ENCODE peak calls at places on chromosomes 1 and 21, in ten cellular contexts. One of them, this sample, is unnamed.

GRCh38 chr1:183808296-183809027 is 3.5 kb downstream of the RGL1 start:
- DNase-seq in neural crest cell: no peak
- DNase-seq in type B pancreatic cell: no peak
- DNase-seq in lower leg skin: no peak
- DNase-seq in astrocyte of the spinal cord: no peak
- DNase-seq in GM20000: no peak
- DNase-seq in foreskin fibroblast: no peak
- DNase-seq in BE2C: no peak
- DNase-seq in fibroblast of the aortic adventitia: peak; percentile 24
- DNase-seq in cardiac muscle cell: no peak
- DNase-seq in this sample: no peak

GRCh38 chr21:18443686-18444085 is 40.1 kb upstream of the TMPRSS15 start:
- DNase-seq in foreskin fibroblast: no peak
- DNase-seq in type B pancreatic cell: no peak
- DNase-seq in fibroblast of the aortic adventitia: no peak
- DNase-seq in BE2C: no peak
- DNase-seq in astrocyte of the spinal cord: no peak
- DNase-seq in neural crest cell: no peak
- DNase-seq in GM20000: no peak
- DNase-seq in cardiac muscle cell: no peak
- DNase-seq in lower leg skin: no peak
- DNase-seq in this sample: no peak

GRCh38 chr21:39125752-39126485 is 57.3 kb downstream of the PSMG1 start:
- DNase-seq in GM20000: peak; percentile 40
- DNase-seq in BE2C: peak; percentile 56
- DNase-seq in foreskin fibroblast: peak; percentile 38
- DNase-seq in cardiac muscle cell: peak; percentile 83
- DNase-seq in type B pancreatic cell: no peak
- DNase-seq in astrocyte of the spinal cord: peak; percentile 72
- DNase-seq in lower leg skin: no peak
- DNase-seq in fibroblast of the aortic adventitia: peak; percentile 82
- DNase-seq in neural crest cell: peak; percentile 21
- DNase-seq in this sample: no peak

GRCh38 chr1:234899041-234899787 is 229.4 kb downstream of the TOMM20 start:
- DNase-seq in neural crest cell: no peak
- DNase-seq in cardiac muscle cell: peak; percentile 62
- DNase-seq in lower leg skin: no peak
- DNase-seq in fibroblast of the aortic adventitia: peak; percentile 41
- DNase-seq in type B pancreatic cell: no peak
- DNase-seq in GM20000: no peak
- DNase-seq in astrocyte of the spinal cord: peak; percentile 32
- DNase-seq in foreskin fibroblast: peak; percentile 65
- DNase-seq in BE2C: no peak
- DNase-seq in this sample: no peak

GRCh38 chr1:26692211-26692792 is 3.5 kb upstream of the ARID1A start:
- DNase-seq in foreskin fibroblast: peak; percentile 89
- DNase-seq in cardiac muscle cell: peak; percentile 96
- DNase-seq in BE2C: peak; percentile 74
- DNase-seq in fibroblast of the aortic adventitia: peak; percentile 97
- DNase-seq in astrocyte of the spinal cord: peak; percentile 97
- DNase-seq in neural crest cell: peak; percentile 68
- DNase-seq in GM20000: peak; percentile 76
- DNase-seq in type B pancreatic cell: peak; percentile 84
- DNase-seq in lower leg skin: peak; percentile 97
- DNase-seq in this sample: peak; percentile 74

GRCh38 chr1:85224734-85225623 is 24.2 kb upstream of the SYDE2 start:
- DNase-seq in astrocyte of the spinal cord: no peak
- DNase-seq in type B pancreatic cell: no peak
- DNase-seq in foreskin fibroblast: no peak
- DNase-seq in neural crest cell: no peak
- DNase-seq in fibroblast of the aortic adventitia: no peak
- DNase-seq in cardiac muscle cell: no peak
- DNase-seq in lower leg skin: no peak
- DNase-seq in GM20000: no peak
- DNase-seq in BE2C: no peak
- DNase-seq in this sample: peak; percentile 32

GRCh38 chr1:245600658-245601057 is 445.9 kb downstream of the KIF26B start:
- DNase-seq in BE2C: no peak
- DNase-seq in astrocyte of the spinal cord: no peak
- DNase-seq in lower leg skin: peak; percentile 23
- DNase-seq in fibroblast of the aortic adventitia: no peak
- DNase-seq in cardiac muscle cell: no peak
- DNase-seq in neural crest cell: no peak
- DNase-seq in type B pancreatic cell: no peak
- DNase-seq in GM20000: no peak
- DNase-seq in foreskin fibroblast: no peak
- DNase-seq in this sample: no peak

GRCh38 chr1:151479462-151479861 is 20.2 kb upstream of the POGZ start:
- DNase-seq in astrocyte of the spinal cord: no peak
- DNase-seq in BE2C: no peak
- DNase-seq in lower leg skin: peak; percentile 13
- DNase-seq in fibroblast of the aortic adventitia: no peak
- DNase-seq in foreskin fibroblast: no peak
- DNase-seq in type B pancreatic cell: no peak
- DNase-seq in cardiac muscle cell: no peak
- DNase-seq in GM20000: no peak
- DNase-seq in neural crest cell: no peak
- DNase-seq in this sample: no peak

GRCh38 chr21:37220433-37220980 is 46.6 kb downstream of the VPS26C start:
- DNase-seq in neural crest cell: no peak
- DNase-seq in type B pancreatic cell: no peak
- DNase-seq in BE2C: no peak
- DNase-seq in foreskin fibroblast: peak; percentile 24
- DNase-seq in fibroblast of the aortic adventitia: peak; percentile 61
- DNase-seq in lower leg skin: peak; percentile 82
- DNase-seq in cardiac muscle cell: peak; percentile 57
- DNase-seq in GM20000: peak; percentile 46
- DNase-seq in astrocyte of the spinal cord: peak; percentile 55
- DNase-seq in this sample: no peak

GRCh38 chr1:213284626-213285025 is 233.6 kb downstream of the RPS6KC1 start:
- DNase-seq in astrocyte of the spinal cord: peak; percentile 73
- DNase-seq in foreskin fibroblast: peak; percentile 10
- DNase-seq in type B pancreatic cell: no peak
- DNase-seq in cardiac muscle cell: peak; percentile 10
- DNase-seq in lower leg skin: no peak
- DNase-seq in neural crest cell: no peak
- DNase-seq in GM20000: no peak
- DNase-seq in BE2C: no peak
- DNase-seq in fibroblast of the aortic adventitia: peak; percentile 40
- DNase-seq in this sample: no peak

GRCh38 chr1:230868736-230869385 is 540 bp upstream of the C1orf198 start:
- DNase-seq in foreskin fibroblast: no peak
- DNase-seq in BE2C: no peak
- DNase-seq in fibroblast of the aortic adventitia: peak; percentile 46
- DNase-seq in cardiac muscle cell: peak; percentile 50
- DNase-seq in neural crest cell: peak; percentile 59
- DNase-seq in type B pancreatic cell: no peak
- DNase-seq in GM20000: peak; percentile 62
- DNase-seq in lower leg skin: no peak
- DNase-seq in astrocyte of the spinal cord: peak; percentile 45
- DNase-seq in this sample: peak; percentile 52

GRCh38 chr1:59733443-59734141 is 81.2 kb upstream of the HOOK1 start:
- DNase-seq in fibroblast of the aortic adventitia: peak; percentile 74
- DNase-seq in astrocyte of the spinal cord: no peak
- DNase-seq in lower leg skin: peak; percentile 70
- DNase-seq in cardiac muscle cell: peak; percentile 32
- DNase-seq in neural crest cell: no peak
- DNase-seq in foreskin fibroblast: no peak
- DNase-seq in type B pancreatic cell: no peak
- DNase-seq in BE2C: no peak
- DNase-seq in GM20000: no peak
- DNase-seq in this sample: no peak

GRCh38 chr1:6347641-6348487 is 45.7 kb downstream of the ACOT7 start:
- DNase-seq in foreskin fibroblast: no peak
- DNase-seq in neural crest cell: peak; percentile 42
- DNase-seq in BE2C: peak; percentile 62
- DNase-seq in astrocyte of the spinal cord: peak; percentile 29
- DNase-seq in type B pancreatic cell: no peak
- DNase-seq in cardiac muscle cell: peak; percentile 48
- DNase-seq in lower leg skin: no peak
- DNase-seq in fibroblast of the aortic adventitia: peak; percentile 36
- DNase-seq in GM20000: peak; percentile 74
- DNase-seq in this sample: peak; percentile 65

GRCh38 chr1:37739222-37739621 is 25.7 kb downstream of the EPHA10 start:
- DNase-seq in foreskin fibroblast: no peak
- DNase-seq in neural crest cell: no peak
- DNase-seq in type B pancreatic cell: no peak
- DNase-seq in BE2C: no peak
- DNase-seq in lower leg skin: peak; percentile 3
- DNase-seq in astrocyte of the spinal cord: no peak
- DNase-seq in cardiac muscle cell: no peak
- DNase-seq in GM20000: no peak
- DNase-seq in fibroblast of the aortic adventitia: no peak
- DNase-seq in this sample: no peak

GRCh38 chr1:228875741-228876140 is 140.5 kb downstream of the RHOU start:
- DNase-seq in astrocyte of the spinal cord: no peak
- DNase-seq in neural crest cell: no peak
- DNase-seq in BE2C: no peak
- DNase-seq in lower leg skin: peak; percentile 71
- DNase-seq in fibroblast of the aortic adventitia: no peak
- DNase-seq in cardiac muscle cell: peak; percentile 46
- DNase-seq in GM20000: no peak
- DNase-seq in foreskin fibroblast: no peak
- DNase-seq in type B pancreatic cell: no peak
- DNase-seq in this sample: no peak

GRCh38 chr1:60924165-60924564 is 158.2 kb upstream of the NFIA start:
- DNase-seq in fibroblast of the aortic adventitia: no peak
- DNase-seq in BE2C: no peak
- DNase-seq in neural crest cell: no peak
- DNase-seq in cardiac muscle cell: no peak
- DNase-seq in GM20000: no peak
- DNase-seq in foreskin fibroblast: no peak
- DNase-seq in lower leg skin: no peak
- DNase-seq in astrocyte of the spinal cord: no peak
- DNase-seq in type B pancreatic cell: no peak
- DNase-seq in this sample: no peak

GRCh38 chr21:17454315-17455027 is 58.4 kb upstream of the CXADR start:
- DNase-seq in foreskin fibroblast: peak; percentile 83
- DNase-seq in astrocyte of the spinal cord: peak; percentile 87
- DNase-seq in type B pancreatic cell: peak; percentile 85
- DNase-seq in BE2C: peak; percentile 87
- DNase-seq in neural crest cell: peak; percentile 71
- DNase-seq in lower leg skin: peak; percentile 91
- DNase-seq in cardiac muscle cell: peak; percentile 77
- DNase-seq in GM20000: peak; percentile 20
- DNase-seq in fibroblast of the aortic adventitia: peak; percentile 93
- DNase-seq in this sample: peak; percentile 48

GRCh38 chr1:100622966-100623762 is 85.2 kb downstream of the GPR88 start:
- DNase-seq in type B pancreatic cell: no peak
- DNase-seq in GM20000: no peak
- DNase-seq in neural crest cell: no peak
- DNase-seq in BE2C: no peak
- DNase-seq in lower leg skin: no peak
- DNase-seq in cardiac muscle cell: peak; percentile 60
- DNase-seq in foreskin fibroblast: peak; percentile 24
- DNase-seq in fibroblast of the aortic adventitia: peak; percentile 64
- DNase-seq in astrocyte of the spinal cord: peak; percentile 88
- DNase-seq in this sample: no peak

DNA sequence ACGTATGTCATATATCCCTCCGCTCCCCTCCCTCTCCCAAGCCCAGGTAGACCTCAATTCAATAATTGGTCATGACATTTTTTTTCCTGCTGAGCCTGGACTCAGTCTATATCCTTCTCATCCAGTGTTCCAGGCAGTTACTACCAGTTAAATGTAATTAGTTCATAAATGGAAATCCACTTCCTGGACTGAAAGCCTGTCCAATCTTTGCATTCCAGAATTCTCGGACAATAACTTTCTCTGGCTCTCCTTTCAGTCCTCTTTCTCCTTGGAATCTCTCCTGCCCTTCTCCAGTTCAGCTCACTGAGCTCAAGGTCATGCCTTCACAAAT is 34.7 kb downstream of the VWA5B1 start:
- DNase-seq in GM20000: no peak
- DNase-seq in cardiac muscle cell: no peak
- DNase-seq in neural crest cell: no peak
- DNase-seq in foreskin fibroblast: no peak
- DNase-seq in fibroblast of the aortic adventitia: peak; percentile 6
- DNase-seq in astrocyte of the spinal cord: no peak
- DNase-seq in lower leg skin: no peak
- DNase-seq in BE2C: no peak
- DNase-seq in type B pancreatic cell: no peak
- DNase-seq in this sample: no peak
- TF ChIP-seq CTCF in GM20000: no peak
- TF ChIP-seq CTCF in cardiac muscle cell: no peak
- TF ChIP-seq CTCF in neural crest cell: no peak
- TF ChIP-seq CTCF in foreskin fibroblast: no peak
- TF ChIP-seq CTCF in fibroblast of the aortic adventitia: no peak
- TF ChIP-seq CTCF in astrocyte of the spinal cord: no peak
- TF ChIP-seq CTCF in lower leg skin: no peak
- TF ChIP-seq CTCF in BE2C: no peak
- TF ChIP-seq CTCF in type B pancreatic cell: no peak
- TF ChIP-seq CTCF in this sample: no peak

GRCh38 chr1:3775498-3776230 is 3.1 kb downstream of the SMIM1 start:
- DNase-seq in GM20000: peak; percentile 83
- DNase-seq in foreskin fibroblast: peak; percentile 44
- DNase-seq in lower leg skin: peak; percentile 87
- DNase-seq in type B pancreatic cell: no peak
- DNase-seq in cardiac muscle cell: peak; percentile 84
- DNase-seq in neural crest cell: peak; percentile 33
- DNase-seq in astrocyte of the spinal cord: peak; percentile 47
- DNase-seq in BE2C: peak; percentile 64
- DNase-seq in fibroblast of the aortic adventitia: peak; percentile 33
- DNase-seq in this sample: no peak
- TF ChIP-seq CTCF in GM20000: peak; percentile 54
- TF ChIP-seq CTCF in foreskin fibroblast: no peak
- TF ChIP-seq CTCF in lower leg skin: no peak
- TF ChIP-seq CTCF in type B pancreatic cell: peak; percentile 37
- TF ChIP-seq CTCF in cardiac muscle cell: peak; percentile 31
- TF ChIP-seq CTCF in neural crest cell: peak; percentile 43
- TF ChIP-seq CTCF in astrocyte of the spinal cord: peak; percentile 28
- TF ChIP-seq CTCF in BE2C: peak; percentile 57
- TF ChIP-seq CTCF in fibroblast of the aortic adventitia: no peak
- TF ChIP-seq CTCF in this sample: no peak

DNA sequence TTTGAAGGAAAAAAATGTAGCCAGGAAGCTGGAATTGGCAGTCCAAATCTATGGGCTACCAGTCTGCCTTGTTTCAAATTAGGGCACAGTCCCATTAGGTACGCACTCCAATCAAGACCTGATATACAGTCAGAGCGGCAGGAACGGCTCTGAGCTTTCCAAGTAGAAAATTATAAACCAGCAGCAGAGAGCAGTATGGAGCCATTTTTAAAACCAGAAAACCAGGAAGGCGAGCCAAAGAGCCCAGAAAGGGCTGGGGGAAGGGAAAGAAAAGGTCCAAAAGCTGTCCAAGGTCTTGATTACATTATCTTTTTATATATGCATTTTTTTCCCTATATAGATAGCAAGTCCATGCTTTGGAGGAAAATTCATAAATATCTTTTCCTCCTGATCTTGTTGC is 719.0 kb downstream of the RWDD3 start:
- DNase-seq in GM20000: no peak
- DNase-seq in cardiac muscle cell: peak; percentile 44
- DNase-seq in astrocyte of the spinal cord: peak; percentile 41
- DNase-seq in lower leg skin: no peak
- DNase-seq in fibroblast of the aortic adventitia: peak; percentile 11
- DNase-seq in neural crest cell: no peak
- DNase-seq in BE2C: peak; percentile 48
- DNase-seq in type B pancreatic cell: no peak
- DNase-seq in foreskin fibroblast: no peak
- DNase-seq in this sample: no peak
- TF ChIP-seq CTCF in GM20000: no peak
- TF ChIP-seq CTCF in cardiac muscle cell: peak; percentile 29
- TF ChIP-seq CTCF in astrocyte of the spinal cord: peak; percentile 17
- TF ChIP-seq CTCF in lower leg skin: no peak
- TF ChIP-seq CTCF in fibroblast of the aortic adventitia: peak; percentile 3
- TF ChIP-seq CTCF in neural crest cell: peak; percentile 60
- TF ChIP-seq CTCF in BE2C: peak; percentile 44
- TF ChIP-seq CTCF in type B pancreatic cell: peak; percentile 51
- TF ChIP-seq CTCF in foreskin fibroblast: no peak
- TF ChIP-seq CTCF in this sample: peak; percentile 20

GRCh38 chr1:18100493-18101063 is 7.0 kb upstream of the IGSF21 start:
- DNase-seq in lower leg skin: peak; percentile 92
- DNase-seq in GM20000: peak; percentile 75
- DNase-seq in fibroblast of the aortic adventitia: peak; percentile 65
- DNase-seq in foreskin fibroblast: peak; percentile 35
- DNase-seq in BE2C: no peak
- DNase-seq in type B pancreatic cell: no peak
- DNase-seq in cardiac muscle cell: peak; percentile 68
- DNase-seq in astrocyte of the spinal cord: peak; percentile 48
- DNase-seq in neural crest cell: peak; percentile 71
- DNase-seq in this sample: no peak
- TF ChIP-seq CTCF in lower leg skin: no peak
- TF ChIP-seq CTCF in GM20000: peak; percentile 74
- TF ChIP-seq CTCF in fibroblast of the aortic adventitia: peak; percentile 78
- TF ChIP-seq CTCF in foreskin fibroblast: peak; percentile 79
- TF ChIP-seq CTCF in BE2C: peak; percentile 65
- TF ChIP-seq CTCF in type B pancreatic cell: peak; percentile 86
- TF ChIP-seq CTCF in cardiac muscle cell: peak; percentile 79
- TF ChIP-seq CTCF in astrocyte of the spinal cord: peak; percentile 77
- TF ChIP-seq CTCF in neural crest cell: peak; percentile 84
- TF ChIP-seq CTCF in this sample: peak; percentile 87

This sample was measured in mesothelial cell of epicardium.